ENCODE peak calls at places on chromosomes 7 and 10, in ten cellular contexts. J is AG10803, N is endothelial cell, Q is cardiac muscle cell, Z is HL-60, Y is neural crest cell, H is fibroblast of villous mesenchyme, B is nephron progenitor cell, F is Peyer's patch, M is GM12864. T is an unnamed sample.
A peak's percentile ranks its signal among the peaks of the same experiment; 100 is the strongest.

GRCh38 chr7:96400518-96400917 is 78.6 kb upstream of the SLC25A13 start:
- DNase-seq in J (no peak), N (no peak), Q (no peak), Z (no peak), Y (no peak), H (no peak), B (no peak), F (no peak), M (no peak), T (no peak)

GRCh38 chr7:111763221-111763791 is 201.0 kb upstream of the IMMP2L start:
- DNase-seq in J (peak; percentile 66), N (peak; percentile 36), Q (peak; percentile 78), Z (no peak), Y (no peak), H (peak; percentile 73), B (peak; percentile 31), F (no peak), M (no peak), T (peak; percentile 12)

GRCh38 chr7:73560035-73560835 is 2.7 kb upstream of the BCL7B start:
- DNase-seq in J (peak; percentile 87), N (no peak), Q (peak; percentile 64), Z (no peak), Y (no peak), H (peak; percentile 73), B (no peak), F (no peak), M (no peak), T (peak; percentile 62)

GRCh38 chr7:92875719-92876118 is 39.3 kb upstream of the CDK6 start:
- DNase-seq in J (peak; percentile 3), N (no peak), Q (no peak), Z (no peak), Y (no peak), H (no peak), B (no peak), F (no peak), M (no peak), T (peak; percentile 14)

GRCh38 chr7:81690251-81690650 is 79.6 kb downstream of the HGF start:
- DNase-seq in J (no peak), N (no peak), Q (peak; percentile 47), Z (no peak), Y (no peak), H (peak; percentile 52), B (peak; percentile 1), F (no peak), M (no peak), T (no peak)

GRCh38 chr7:26860361-26860760 is 4.0 kb downstream of the SKAP2 start:
- DNase-seq in J (no peak), N (no peak), Q (no peak), Z (no peak), Y (no peak), H (peak; percentile 14), B (no peak), F (no peak), M (no peak), T (no peak)

GRCh38 chr10:63064706-63065105 is 68.4 kb upstream of the NRBF2 start:
- DNase-seq in J (peak; percentile 5), N (no peak), Q (peak; percentile 71), Z (no peak), Y (no peak), H (peak; percentile 35), B (no peak), F (no peak), M (no peak), T (no peak)

GRCh38 chr10:100736144-100736808 is 9.1 kb upstream of the PAX2 start:
- DNase-seq in J (no peak), N (no peak), Q (no peak), Z (no peak), Y (no peak), H (no peak), B (no peak), F (no peak), M (no peak), T (peak; percentile 31)

GRCh38 chr7:85600425-85600824 is 413.6 kb upstream of the SEMA3D start:
- DNase-seq in J (peak; percentile 50), N (peak; percentile 10), Q (peak; percentile 10), Z (no peak), Y (no peak), H (peak; percentile 1), B (no peak), F (no peak), M (no peak), T (no peak)

GRCh38 chr10:101468159-101468558 is 114.2 kb downstream of the BTRC start:
- DNase-seq in J (no peak), N (no peak), Q (no peak), Z (no peak), Y (no peak), H (no peak), B (no peak), F (no peak), M (no peak), T (no peak)

GRCh38 chr10:113712755-113713154 is 33.0 kb downstream of the CASP7 start:
- DNase-seq in J (no peak), N (no peak), Q (no peak), Z (no peak), Y (no peak), H (no peak), B (no peak), F (no peak), M (no peak), T (no peak)

GRCh38 chr10:108184129-108184528 is 1019.6 kb upstream of the SORCS1 start:
- DNase-seq in J (peak; percentile 48), N (no peak), Q (no peak), Z (no peak), Y (no peak), H (peak; percentile 67), B (no peak), F (no peak), M (no peak), T (no peak)

GRCh38 chr10:102157224-102157623 is 5.0 kb downstream of the NOLC1 start:
- DNase-seq in J (no peak), N (no peak), Q (no peak), Z (no peak), Y (no peak), H (no peak), B (no peak), F (no peak), M (no peak), T (no peak)

GRCh38 chr10:68223535-68224165 is 8.3 kb downstream of the ATOH7 start:
- DNase-seq in J (no peak), N (no peak), Q (no peak), Z (no peak), Y (no peak), H (no peak), B (no peak), F (no peak), M (no peak), T (no peak)
- TF ChIP-seq CTCF in J (no peak), N (no peak), Q (no peak), Z (no peak), Y (no peak), H (no peak), B (no peak), F (no peak), M (peak; percentile 23), T (no peak)

GRCh38 chr10:17871036-17871435 is 61.9 kb downstream of the MRC1 start:
- DNase-seq in J (no peak), N (no peak), Q (no peak), Z (no peak), Y (no peak), H (no peak), B (no peak), F (no peak), M (no peak), T (no peak)

GRCh38 chr10:17867056-17867455 is 57.9 kb downstream of the MRC1 start:
- DNase-seq in J (no peak), N (no peak), Q (no peak), Z (no peak), Y (no peak), H (no peak), B (no peak), F (no peak), M (no peak), T (no peak)

GRCh38 chr10:17877121-17877520 is 68.0 kb downstream of the MRC1 start:
- DNase-seq in J (no peak), N (no peak), Q (no peak), Z (no peak), Y (no peak), H (no peak), B (no peak), F (no peak), M (no peak), T (no peak)

GRCh38 chr10:17873946-17874345 is 64.8 kb downstream of the MRC1 start:
- DNase-seq in J (peak; percentile 22), N (no peak), Q (no peak), Z (no peak), Y (no peak), H (no peak), B (no peak), F (no peak), M (no peak), T (no peak)

GRCh38 chr10:17872191-17873091 is 63.3 kb downstream of the MRC1 start:
- DNase-seq in J (peak; percentile 27), N (peak; percentile 37), Q (peak; percentile 60), Z (no peak), Y (no peak), H (peak; percentile 25), B (no peak), F (no peak), M (peak; percentile 4), T (no peak)
- TF ChIP-seq CTCF in J (peak; percentile 48), N (peak; percentile 44), Q (peak; percentile 52), Z (no peak), Y (no peak), H (peak; percentile 55), B (no peak), F (peak; percentile 25), M (peak; percentile 11), T (peak; percentile 26)

DNA sequence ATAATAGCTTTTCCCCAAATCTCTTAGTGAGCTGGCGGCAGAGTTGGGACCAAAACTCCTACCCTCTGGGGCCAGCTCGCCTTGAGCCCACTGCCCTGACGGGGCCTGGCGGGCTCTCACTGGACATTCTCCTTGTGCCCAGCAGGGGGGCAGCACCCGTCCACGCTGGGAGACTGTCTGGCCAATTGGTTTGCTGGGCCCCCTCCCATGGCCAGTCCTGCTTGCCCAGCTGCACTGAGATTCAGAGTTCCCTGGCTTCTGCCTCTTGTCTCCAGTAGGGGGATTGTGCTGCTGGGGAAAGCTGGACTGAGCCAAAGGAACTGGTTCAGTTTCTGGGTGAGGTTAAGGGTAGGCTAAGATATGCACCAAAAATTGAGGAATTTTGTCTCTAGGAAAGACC is 59.8 kb downstream of the RAMP3 start:
- DNase-seq in J (no peak), N (no peak), Q (peak; percentile 8), Z (no peak), Y (peak; percentile 12), H (no peak), B (peak; percentile 35), F (no peak), M (no peak), T (no peak)
- TF ChIP-seq CTCF in J (peak; percentile 55), N (no peak), Q (peak; percentile 52), Z (peak; percentile 27), Y (peak; percentile 60), H (peak; percentile 52), B (peak; percentile 48), F (no peak), M (no peak), T (peak; percentile 15)

DNA sequence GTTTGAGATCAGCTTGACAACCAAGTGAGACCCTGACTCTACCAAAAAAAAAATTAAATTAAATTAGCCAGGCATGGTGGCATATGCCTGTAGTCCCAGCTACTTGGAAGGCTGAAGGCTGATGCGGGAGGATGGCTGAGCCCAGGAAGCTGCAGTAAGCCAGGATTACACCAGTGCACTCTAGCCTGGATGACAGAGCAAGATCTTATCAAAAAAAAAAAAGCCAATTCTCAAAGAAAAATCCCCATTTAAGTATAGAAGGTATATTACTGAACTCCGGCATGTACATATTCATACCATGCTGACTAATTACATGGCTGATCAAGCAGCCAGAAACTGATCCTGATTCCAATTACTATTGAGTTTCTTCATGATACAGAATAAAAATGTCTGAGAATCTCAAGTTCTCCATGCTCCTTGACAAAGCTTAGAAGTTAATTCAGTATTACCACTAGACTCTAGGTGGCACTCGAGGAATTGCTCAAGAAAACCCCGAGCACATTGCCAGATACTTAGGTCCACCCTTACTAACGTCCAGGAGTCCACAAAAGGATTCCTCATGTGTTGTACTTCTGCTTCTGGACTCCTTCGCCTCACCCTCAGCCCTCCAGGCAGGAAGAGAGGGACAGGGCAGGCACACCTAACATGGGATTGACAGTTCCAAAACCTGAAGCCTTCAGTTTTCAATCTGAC is 148.9 kb downstream of the PARD3 start:
- DNase-seq in J (peak; percentile 94), N (no peak), Q (peak; percentile 96), Z (no peak), Y (no peak), H (peak; percentile 94), B (no peak), F (no peak), M (peak; percentile 22), T (peak; percentile 63)
- TF ChIP-seq CTCF in J (peak; percentile 76), N (no peak), Q (peak; percentile 68), Z (peak; percentile 34), Y (peak; percentile 69), H (peak; percentile 64), B (peak; percentile 44), F (peak; percentile 31), M (peak; percentile 59), T (peak; percentile 60)

T was measured in GM13977.